ENCODE peak calls at places on chromosomes 5 and 9, in eight cellular contexts. T, U, E, X, L, R, I and M are unnamed samples.

GRCh38 chr9:89711866-89712265 is 107.1 kb downstream of the GADD45G start:
- DNase-seq in L (no peak), I (no peak), E (no peak), R (no peak), T (no peak), X (no peak), U (no peak), M (no peak)

GRCh38 chr5:174327317-174327864 is 281.9 kb downstream of the NSG2 start:
- DNase-seq in U (peak), L (no peak), T (peak), R (no peak), E (peak), I (peak), X (peak), M (peak)

GRCh38 chr9:121568541-121569265 is 69.1 kb upstream of the GGTA1 start:
- DNase-seq in E (peak), I (peak), R (no peak), U (no peak), T (no peak), X (no peak), L (peak), M (no peak)

GRCh38 chr9:112348257-112348992 is 15.0 kb upstream of the PTBP3 start:
- DNase-seq in I (no peak), R (peak), L (peak), X (peak), T (peak), U (no peak), E (peak), M (peak)

GRCh38 chr5:149654282-149654681 is 73.0 kb downstream of the ARHGEF37 start:
- DNase-seq in I (no peak), U (no peak), L (no peak), T (no peak), E (no peak), R (no peak), X (no peak), M (no peak)

GRCh38 chr5:174340221-174340620 is 294.7 kb downstream of the NSG2 start:
- DNase-seq in X (no peak), I (no peak), U (no peak), L (no peak), R (no peak), E (no peak), T (no peak), M (no peak)

GRCh38 chr5:137733922-137734695 is 1.8 kb downstream of the KLHL3 start:
- DNase-seq in L (no peak), E (no peak), T (no peak), X (no peak), R (no peak), U (no peak), I (no peak), M (no peak)

GRCh38 chr5:129745997-129746396 is 1.9 kb upstream of the MINAR2 start:
- DNase-seq in U (no peak), T (no peak), R (no peak), I (no peak), X (no peak), L (no peak), E (no peak), M (no peak)

GRCh38 chr5:169027456-169028118 is 273.4 kb downstream of the SLIT3 start:
- DNase-seq in X (no peak), T (no peak), R (no peak), U (no peak), L (no peak), I (no peak), E (no peak), M (no peak)

GRCh38 chr9:74821636-74822035 is 66.1 kb downstream of the TRPM6 start:
- DNase-seq in T (no peak), E (no peak), I (peak), U (no peak), R (no peak), X (no peak), L (no peak), M (no peak)

GRCh38 chr9:123867971-123868370 is 62.0 kb downstream of the DENND1A start:
- DNase-seq in E (no peak), U (no peak), X (no peak), T (no peak), R (no peak), L (no peak), I (no peak), M (no peak)

GRCh38 chr5:96651948-96652753 is 10.0 kb upstream of the CAST start:
- DNase-seq in X (peak), L (no peak), T (peak), R (no peak), E (no peak), U (no peak), I (no peak), M (peak)

GRCh38 chr9:109906766-109907382 is 126.9 kb downstream of the PALM2AKAP2 start:
- DNase-seq in T (no peak), U (no peak), E (no peak), R (no peak), X (peak), L (no peak), I (peak), M (no peak)

GRCh38 chr5:179700401-179700918 is 1.7 kb downstream of the CANX start:
- DNase-seq in X (no peak), E (no peak), R (no peak), U (no peak), I (no peak), L (no peak), T (no peak), M (no peak)

GRCh38 chr9:107881625-107882300 is 392.2 kb upstream of the KLF4 start:
- DNase-seq in T (no peak), I (no peak), X (no peak), E (no peak), U (no peak), R (no peak), L (no peak), M (no peak)

GRCh38 chr9:69571032-69571431 is 101.1 kb downstream of the APBA1 start:
- DNase-seq in R (no peak), I (peak), E (no peak), U (no peak), T (no peak), X (no peak), L (no peak), M (no peak)

GRCh38 chr5:96175090-96175489 is 213.4 kb upstream of the ELL2 start:
- DNase-seq in U (no peak), L (no peak), X (no peak), I (no peak), E (no peak), T (no peak), R (no peak), M (peak)

GRCh38 chr5:80917596-80917995 is 42.6 kb upstream of the RASGRF2 start:
- DNase-seq in L (no peak), X (no peak), I (no peak), R (no peak), E (no peak), U (peak), T (no peak), M (no peak)